ENCODE peak calls at places on chromosomes 12 and 14, in seven cellular contexts. V is gastrocnemius medialis, N is right lobe of liver, Z is suprapubic skin, E is IMR-90, F is lower leg skin, K is Peyer's patch. T is an unnamed sample.

GRCh38 chr14:50099335-50099734 is 17.0 kb downstream of the VCPKMT start:
- DNase-seq in V (no peak), N (no peak), Z (no peak), E (no peak), F (no peak), K (peak; percentile 66), T (no peak)

GRCh38 chr14:100523131-100523530 is 64.1 kb downstream of the BEGAIN start:
- DNase-seq in V (no peak), N (no peak), Z (no peak), E (no peak), F (no peak), K (peak; percentile 29), T (no peak)

GRCh38 chr12:132284618-132285310 is 44.6 kb downstream of the GALNT9 start:
- DNase-seq in V (no peak), N (no peak), Z (no peak), E (no peak), F (no peak), K (no peak), T (no peak)

GRCh38 chr12:27627123-27627835 is 69.0 kb upstream of the REP15 start:
- DNase-seq in V (no peak), N (no peak), Z (no peak), E (peak; percentile 79), F (no peak), K (no peak), T (no peak)

GRCh38 chr12:64057706-64058105 is 164.4 kb downstream of the KICS2 start:
- DNase-seq in V (no peak), N (no peak), Z (no peak), E (no peak), F (no peak), K (no peak), T (no peak)

GRCh38 chr14:74698471-74698870 is 14.4 kb downstream of the AREL1 start:
- DNase-seq in V (no peak), N (no peak), Z (no peak), E (no peak), F (no peak), K (no peak), T (no peak)

GRCh38 chr12:37546206-37546605 is 770.4 kb upstream of the ALG10B start:
- DNase-seq in V (no peak), N (no peak), Z (no peak), E (no peak), F (no peak), K (no peak), T (no peak)

GRCh38 chr12:111443586-111443985 is 37.9 kb downstream of the SH2B3 start:
- DNase-seq in V (peak; percentile 45), N (no peak), Z (peak; percentile 49), E (peak; percentile 80), F (no peak), K (no peak), T (no peak)

GRCh38 chr14:61511558-61511924 is 183.8 kb upstream of the HIF1A start:
- DNase-seq in V (no peak), N (no peak), Z (no peak), E (no peak), F (peak; percentile 46), K (no peak), T (no peak)

GRCh38 chr14:85475113-85475512 is 54.8 kb upstream of the FLRT2 start:
- DNase-seq in V (no peak), N (no peak), Z (no peak), E (no peak), F (no peak), K (no peak), T (no peak)

GRCh38 chr12:65923228-65923627 is 98.9 kb downstream of the HMGA2 start:
- DNase-seq in V (no peak), N (no peak), Z (no peak), E (no peak), F (no peak), K (no peak), T (no peak)

GRCh38 chr12:114721266-114721665 is 37.3 kb upstream of the TBX3 start:
- DNase-seq in V (no peak), N (no peak), Z (no peak), E (no peak), F (no peak), K (no peak), T (no peak)

GRCh38 chr12:19752712-19753111 is 313.4 kb downstream of the AEBP2 start:
- DNase-seq in V (no peak), N (no peak), Z (no peak), E (peak; percentile 23), F (no peak), K (no peak), T (no peak)

GRCh38 chr14:68479247-68479646 is 313.6 kb downstream of the ZFP36L1 start:
- DNase-seq in V (no peak), N (no peak), Z (no peak), E (peak; percentile 25), F (no peak), K (no peak), T (no peak)

GRCh38 chr12:112950701-112951100 is 12.4 kb downstream of the OAS3 start:
- DNase-seq in V (no peak), N (no peak), Z (no peak), E (no peak), F (no peak), K (no peak), T (no peak)

GRCh38 chr12:59031313-59031712 is 111.0 kb upstream of the LRIG3 start:
- DNase-seq in V (no peak), N (no peak), Z (no peak), E (no peak), F (no peak), K (no peak), T (no peak)

GRCh38 chr12:116559330-116560080 is at the start of gene MAP1LC3B2:
- DNase-seq in V (peak; percentile 46), N (peak; percentile 49), Z (peak; percentile 85), E (peak; percentile 39), F (peak; percentile 81), K (peak; percentile 81), T (no peak)

GRCh38 chr14:24605435-24606190 is 3.9 kb downstream of the GZMH start:
- DNase-seq in V (no peak), N (peak; percentile 33), Z (no peak), E (no peak), F (no peak), K (peak; percentile 55), T (no peak)

GRCh38 chr12:101181776-101182175 is 28.3 kb downstream of the SLC5A8 start:
- DNase-seq in V (no peak), N (no peak), Z (no peak), E (no peak), F (no peak), K (no peak), T (no peak)

GRCh38 chr14:87745507-87746118 is 247.4 kb downstream of the GALC start:
- DNase-seq in V (no peak), N (no peak), Z (no peak), E (peak; percentile 7), F (no peak), K (no peak), T (no peak)

GRCh38 chr14:95157987-95158712 is 821 bp upstream of the DICER1 start:
- DNase-seq in V (no peak), N (peak; percentile 36), Z (no peak), E (no peak), F (no peak), K (no peak), T (no peak)

DNA sequence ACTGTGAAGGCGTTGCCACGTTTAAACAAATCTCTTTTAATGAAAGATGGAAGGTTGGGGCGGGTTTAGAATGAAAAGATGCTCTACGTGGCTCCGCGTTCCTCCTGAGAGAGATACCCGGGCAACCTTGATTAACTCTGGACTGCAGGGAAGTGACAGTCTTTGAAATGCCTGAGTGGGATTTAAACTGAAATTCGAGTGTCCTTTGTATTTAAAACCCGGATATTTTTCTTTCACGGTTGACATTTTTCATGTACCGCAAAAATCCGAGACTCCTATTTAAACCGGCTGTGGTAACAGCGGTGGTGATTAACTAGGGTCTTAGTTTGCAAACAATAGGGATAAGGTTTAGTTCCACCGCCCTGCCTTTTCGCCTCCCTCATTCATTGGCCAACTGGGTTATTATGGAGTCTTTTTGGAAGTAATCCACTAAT is 697 bp downstream of the G2E3 start:
- DNase-seq in V (no peak), N (no peak), Z (no peak), E (peak; percentile 42), F (no peak), K (no peak), T (no peak)
- TF ChIP-seq CTCF in V (no peak), N (no peak), Z (no peak), E (no peak), F (no peak), K (no peak), T (no peak)

DNA sequence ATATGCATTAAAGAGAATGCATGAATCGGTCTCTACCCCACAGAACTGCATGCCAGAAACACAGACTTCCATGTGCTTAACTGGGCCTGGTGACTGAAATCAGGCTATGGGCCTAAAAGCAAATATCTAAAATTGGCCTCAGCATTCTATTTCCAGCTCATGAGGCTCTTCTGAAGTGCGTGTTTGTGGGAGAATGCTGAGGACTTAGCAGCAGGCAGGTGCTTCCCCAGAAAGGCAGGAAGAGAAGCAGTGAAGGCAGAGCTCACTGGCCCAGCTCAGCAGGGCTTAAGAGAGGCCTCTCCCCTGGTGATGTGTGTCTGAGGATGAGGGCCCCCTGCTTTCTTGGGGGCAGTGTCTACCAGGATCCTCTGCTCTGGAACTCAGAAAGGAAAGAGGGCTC is 48.6 kb downstream of the ADGRD1 start:
- DNase-seq in V (no peak), N (no peak), Z (no peak), E (no peak), F (no peak), K (no peak), T (no peak)
- TF ChIP-seq POLR2A in V (no peak), N (no peak), Z (no peak), E (no peak), F (no peak), K (no peak), T (no peak)

DNA sequence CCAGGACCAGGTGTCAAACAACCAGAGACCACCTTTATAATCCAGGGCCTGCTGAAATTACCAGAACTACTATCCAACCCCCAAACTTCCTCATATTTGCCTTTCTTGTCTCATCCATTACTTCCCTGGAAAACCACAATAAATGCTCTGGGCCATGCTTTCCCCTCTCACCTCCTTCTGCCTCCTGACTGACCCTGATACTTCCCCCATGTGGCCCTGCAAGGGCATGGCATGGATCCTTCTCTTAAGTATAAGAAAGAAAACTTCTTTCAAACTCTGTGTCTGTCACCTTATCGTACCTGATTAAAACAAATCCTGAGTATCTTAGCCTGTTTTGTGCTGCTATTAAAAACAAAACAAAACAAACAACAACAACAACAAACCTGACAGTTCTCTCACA is 44.7 kb upstream of the CRACR2A start:
- DNase-seq in V (no peak), N (no peak), Z (no peak), E (no peak), F (no peak), K (no peak), T (no peak)
- TF ChIP-seq CTCF in V (no peak), N (no peak), Z (no peak), E (no peak), F (no peak), K (no peak), T (no peak)

GRCh38 chr14:96706893-96707292 is 90.3 kb upstream of the VRK1 start:
- DNase-seq in V (no peak), N (no peak), Z (no peak), E (no peak), F (no peak), K (no peak), T (no peak)
- TF ChIP-seq POLR2A in V (no peak), N (no peak), Z (no peak), E (no peak), F (no peak), K (no peak), T (no peak)

GRCh38 chr12:46373303-46374182 is 970 bp upstream of the SLC38A2 start:
- DNase-seq in V (peak; percentile 54), N (peak; percentile 65), Z (peak; percentile 83), E (peak; percentile 68), F (peak; percentile 53), K (peak; percentile 77), T (no peak)
- TF ChIP-seq CTCF in V (no peak), N (no peak), Z (no peak), E (peak; percentile 35), F (no peak), K (no peak), T (no peak)

T was measured in esophagus muscularis mucosa.